ENCODE peak calls at places on chromosome 17, in eight cellular contexts. One of them, this sample, is unnamed.

GRCh38 chr17:4986403-4986802 is 1.1 kb downstream of the CAMTA2 start:
- DNase-seq in GM12878: no peak
- DNase-seq in tibial nerve: no peak
- DNase-seq in K562: no peak
- DNase-seq in stomach: no peak
- DNase-seq in A549: no peak
- DNase-seq in sigmoid colon: peak; percentile 64
- DNase-seq in esophagus muscularis mucosa: no peak
- DNase-seq in this sample: peak; percentile 21

GRCh38 chr17:17919169-17920107 is 52.8 kb downstream of the TOM1L2 start:
- DNase-seq in K562: peak; percentile 63
- DNase-seq in stomach: peak; percentile 71
- DNase-seq in GM12878: peak; percentile 39
- DNase-seq in esophagus muscularis mucosa: peak; percentile 94
- DNase-seq in sigmoid colon: peak; percentile 89
- DNase-seq in tibial nerve: peak; percentile 85
- DNase-seq in A549: peak; percentile 96
- DNase-seq in this sample: peak; percentile 68

GRCh38 chr17:76437467-76438402 is 15.2 kb downstream of the UBE2O start:
- DNase-seq in sigmoid colon: no peak
- DNase-seq in esophagus muscularis mucosa: no peak
- DNase-seq in GM12878: no peak
- DNase-seq in tibial nerve: no peak
- DNase-seq in stomach: no peak
- DNase-seq in K562: no peak
- DNase-seq in A549: no peak
- DNase-seq in this sample: no peak

GRCh38 chr17:4319221-4319620 is 47.3 kb downstream of the UBE2G1 start:
- DNase-seq in A549: no peak
- DNase-seq in stomach: no peak
- DNase-seq in esophagus muscularis mucosa: no peak
- DNase-seq in K562: no peak
- DNase-seq in tibial nerve: no peak
- DNase-seq in sigmoid colon: no peak
- DNase-seq in GM12878: no peak
- DNase-seq in this sample: no peak

GRCh38 chr17:61389670-61390478 is 9.8 kb upstream of the TBX2 start:
- DNase-seq in A549: peak; percentile 72
- DNase-seq in esophagus muscularis mucosa: no peak
- DNase-seq in K562: peak; percentile 72
- DNase-seq in tibial nerve: peak; percentile 50
- DNase-seq in GM12878: no peak
- DNase-seq in stomach: peak; percentile 57
- DNase-seq in sigmoid colon: no peak
- DNase-seq in this sample: peak; percentile 70

GRCh38 chr17:59332890-59333377 is 1.5 kb downstream of the YPEL2 start:
- DNase-seq in stomach: peak; percentile 33
- DNase-seq in A549: no peak
- DNase-seq in esophagus muscularis mucosa: peak; percentile 92
- DNase-seq in sigmoid colon: peak; percentile 75
- DNase-seq in GM12878: no peak
- DNase-seq in K562: no peak
- DNase-seq in tibial nerve: peak; percentile 62
- DNase-seq in this sample: peak; percentile 29

GRCh38 chr17:59331929-59332889 is 754 bp downstream of the YPEL2 start:
- DNase-seq in stomach: peak; percentile 57
- DNase-seq in K562: peak; percentile 51
- DNase-seq in esophagus muscularis mucosa: no peak
- DNase-seq in tibial nerve: peak; percentile 41
- DNase-seq in GM12878: no peak
- DNase-seq in sigmoid colon: peak; percentile 79
- DNase-seq in A549: no peak
- DNase-seq in this sample: peak; percentile 29

GRCh38 chr17:55458977-55459376 is 37.3 kb upstream of the MMD start:
- DNase-seq in A549: no peak
- DNase-seq in tibial nerve: no peak
- DNase-seq in sigmoid colon: no peak
- DNase-seq in stomach: no peak
- DNase-seq in K562: no peak
- DNase-seq in esophagus muscularis mucosa: no peak
- DNase-seq in GM12878: no peak
- DNase-seq in this sample: no peak

GRCh38 chr17:42679001-42679491 is 2.3 kb upstream of the PLEKHH3 start:
- DNase-seq in tibial nerve: peak; percentile 52
- DNase-seq in A549: peak; percentile 57
- DNase-seq in K562: peak; percentile 51
- DNase-seq in sigmoid colon: no peak
- DNase-seq in esophagus muscularis mucosa: no peak
- DNase-seq in GM12878: no peak
- DNase-seq in stomach: peak; percentile 63
- DNase-seq in this sample: peak; percentile 73

GRCh38 chr17:69434164-69434579 is 19.7 kb downstream of the MAP2K6 start:
- DNase-seq in A549: no peak
- DNase-seq in esophagus muscularis mucosa: no peak
- DNase-seq in GM12878: no peak
- DNase-seq in K562: no peak
- DNase-seq in sigmoid colon: no peak
- DNase-seq in tibial nerve: no peak
- DNase-seq in stomach: no peak
- DNase-seq in this sample: no peak

GRCh38 chr17:71472809-71473789 is 647.7 kb upstream of the SOX9 start:
- DNase-seq in esophagus muscularis mucosa: no peak
- DNase-seq in stomach: no peak
- DNase-seq in A549: peak; percentile 55
- DNase-seq in GM12878: no peak
- DNase-seq in sigmoid colon: no peak
- DNase-seq in K562: peak; percentile 8
- DNase-seq in tibial nerve: no peak
- DNase-seq in this sample: no peak

GRCh38 chr17:32876414-32877163 is at the start of gene MYO1D:
- DNase-seq in A549: peak; percentile 35
- DNase-seq in K562: peak; percentile 72
- DNase-seq in tibial nerve: peak; percentile 29
- DNase-seq in GM12878: no peak
- DNase-seq in stomach: peak; percentile 79
- DNase-seq in sigmoid colon: peak; percentile 74
- DNase-seq in esophagus muscularis mucosa: no peak
- DNase-seq in this sample: peak; percentile 79

GRCh38 chr17:55282379-55282702 is 17.6 kb downstream of the HLF start:
- DNase-seq in K562: no peak
- DNase-seq in tibial nerve: no peak
- DNase-seq in GM12878: no peak
- DNase-seq in stomach: no peak
- DNase-seq in esophagus muscularis mucosa: no peak
- DNase-seq in A549: no peak
- DNase-seq in sigmoid colon: no peak
- DNase-seq in this sample: no peak

GRCh38 chr17:18961634-18962493 is 9.9 kb downstream of the SLC5A10 start:
- DNase-seq in tibial nerve: no peak
- DNase-seq in sigmoid colon: no peak
- DNase-seq in esophagus muscularis mucosa: no peak
- DNase-seq in stomach: no peak
- DNase-seq in GM12878: no peak
- DNase-seq in A549: peak; percentile 66
- DNase-seq in K562: no peak
- DNase-seq in this sample: no peak

GRCh38 chr17:4607773-4608187 is 23.5 kb downstream of the SMTNL2 start:
- DNase-seq in sigmoid colon: peak; percentile 84
- DNase-seq in K562: no peak
- DNase-seq in tibial nerve: peak; percentile 73
- DNase-seq in stomach: peak; percentile 68
- DNase-seq in A549: no peak
- DNase-seq in GM12878: no peak
- DNase-seq in esophagus muscularis mucosa: no peak
- DNase-seq in this sample: peak; percentile 93

GRCh38 chr17:17822189-17822978 is 14.4 kb downstream of the SREBF1 start:
- DNase-seq in sigmoid colon: peak; percentile 94
- DNase-seq in tibial nerve: peak; percentile 86
- DNase-seq in esophagus muscularis mucosa: no peak
- DNase-seq in K562: no peak
- DNase-seq in stomach: peak; percentile 68
- DNase-seq in GM12878: no peak
- DNase-seq in A549: no peak
- DNase-seq in this sample: peak; percentile 68

GRCh38 chr17:15303293-15303692 is 38.1 kb downstream of the TEKT3 start:
- DNase-seq in sigmoid colon: no peak
- DNase-seq in stomach: no peak
- DNase-seq in esophagus muscularis mucosa: no peak
- DNase-seq in GM12878: no peak
- DNase-seq in K562: no peak
- DNase-seq in tibial nerve: no peak
- DNase-seq in A549: no peak
- DNase-seq in this sample: no peak

GRCh38 chr17:75641343-75641742 is 8.1 kb downstream of the SMIM5 start:
- DNase-seq in tibial nerve: no peak
- DNase-seq in sigmoid colon: no peak
- DNase-seq in A549: no peak
- DNase-seq in esophagus muscularis mucosa: no peak
- DNase-seq in K562: no peak
- DNase-seq in GM12878: no peak
- DNase-seq in stomach: no peak
- DNase-seq in this sample: no peak

GRCh38 chr17:74478369-74479100 is 12.1 kb downstream of the CD300A start:
- DNase-seq in tibial nerve: peak; percentile 8
- DNase-seq in sigmoid colon: no peak
- DNase-seq in esophagus muscularis mucosa: no peak
- DNase-seq in K562: no peak
- DNase-seq in A549: no peak
- DNase-seq in stomach: no peak
- DNase-seq in GM12878: peak; percentile 69
- DNase-seq in this sample: no peak

GRCh38 chr17:17568772-17569195 is 22.7 kb downstream of the PEMT start:
- DNase-seq in tibial nerve: peak; percentile 67
- DNase-seq in A549: peak; percentile 95
- DNase-seq in sigmoid colon: no peak
- DNase-seq in GM12878: no peak
- DNase-seq in K562: peak; percentile 85
- DNase-seq in stomach: peak; percentile 92
- DNase-seq in esophagus muscularis mucosa: no peak
- DNase-seq in this sample: peak; percentile 50

GRCh38 chr17:28950017-28950751 is 1.1 kb downstream of the PHF12 start:
- DNase-seq in GM12878: no peak
- DNase-seq in sigmoid colon: peak; percentile 87
- DNase-seq in K562: peak; percentile 41
- DNase-seq in tibial nerve: no peak
- DNase-seq in stomach: peak; percentile 39
- DNase-seq in A549: peak; percentile 48
- DNase-seq in esophagus muscularis mucosa: no peak
- DNase-seq in this sample: peak; percentile 74
- TF ChIP-seq EP300 in GM12878: no peak
- TF ChIP-seq EP300 in sigmoid colon: no peak
- TF ChIP-seq EP300 in K562: no peak
- TF ChIP-seq EP300 in tibial nerve: no peak
- TF ChIP-seq EP300 in stomach: no peak
- TF ChIP-seq EP300 in A549: no peak
- TF ChIP-seq EP300 in esophagus muscularis mucosa: no peak
- TF ChIP-seq EP300 in this sample: no peak

GRCh38 chr17:35051183-35051578 is 12.3 kb downstream of the RFFL start:
- DNase-seq in GM12878: no peak
- DNase-seq in stomach: no peak
- DNase-seq in sigmoid colon: no peak
- DNase-seq in tibial nerve: peak; percentile 14
- DNase-seq in A549: no peak
- DNase-seq in K562: no peak
- DNase-seq in esophagus muscularis mucosa: no peak
- DNase-seq in this sample: no peak

GRCh38 chr17:35048685-35049379 is 14.7 kb downstream of the RFFL start:
- DNase-seq in GM12878: no peak
- DNase-seq in K562: no peak
- DNase-seq in tibial nerve: no peak
- DNase-seq in A549: no peak
- DNase-seq in stomach: no peak
- DNase-seq in sigmoid colon: no peak
- DNase-seq in esophagus muscularis mucosa: no peak
- DNase-seq in this sample: no peak

GRCh38 chr17:35052240-35052608 is 11.3 kb downstream of the RFFL start:
- DNase-seq in tibial nerve: no peak
- DNase-seq in K562: no peak
- DNase-seq in esophagus muscularis mucosa: no peak
- DNase-seq in stomach: no peak
- DNase-seq in sigmoid colon: no peak
- DNase-seq in GM12878: no peak
- DNase-seq in A549: no peak
- DNase-seq in this sample: no peak

GRCh38 chr17:35051579-35052239 is 11.8 kb downstream of the RFFL start:
- DNase-seq in GM12878: no peak
- DNase-seq in esophagus muscularis mucosa: no peak
- DNase-seq in stomach: no peak
- DNase-seq in sigmoid colon: no peak
- DNase-seq in A549: no peak
- DNase-seq in tibial nerve: no peak
- DNase-seq in K562: no peak
- DNase-seq in this sample: no peak

GRCh38 chr17:35050170-35050569 is 13.3 kb downstream of the RFFL start:
- DNase-seq in stomach: no peak
- DNase-seq in esophagus muscularis mucosa: no peak
- DNase-seq in K562: no peak
- DNase-seq in sigmoid colon: no peak
- DNase-seq in GM12878: no peak
- DNase-seq in A549: no peak
- DNase-seq in tibial nerve: no peak
- DNase-seq in this sample: no peak
- H3K4me1 ChIP-seq in stomach: peaks cover 66% of the 10 kb centered on the region
- H3K4me1 ChIP-seq in esophagus muscularis mucosa: no peaks in the 10 kb centered on the region
- H3K4me1 ChIP-seq in K562: peaks cover 15% of the 10 kb centered on the region
- H3K4me1 ChIP-seq in sigmoid colon: no peaks in the 10 kb centered on the region
- H3K4me1 ChIP-seq in GM12878: peaks cover 34% of the 10 kb centered on the region
- H3K4me1 ChIP-seq in A549: peaks cover 64% of the 10 kb centered on the region
- H3K4me1 ChIP-seq in tibial nerve: peaks cover 30% of the 10 kb centered on the region
- H3K4me1 ChIP-seq in this sample: no peaks in the 10 kb centered on the region

GRCh38 chr17:81870155-81870977 is 771 bp downstream of the ARHGDIA start:
- DNase-seq in esophagus muscularis mucosa: no peak
- DNase-seq in sigmoid colon: peak; percentile 76
- DNase-seq in tibial nerve: no peak
- DNase-seq in A549: no peak
- DNase-seq in K562: peak; percentile 29
- DNase-seq in stomach: peak; percentile 40
- DNase-seq in GM12878: no peak
- DNase-seq in this sample: peak; percentile 41
- TF ChIP-seq POLR2A in esophagus muscularis mucosa: no peak
- TF ChIP-seq POLR2A in sigmoid colon: no peak
- TF ChIP-seq POLR2A in tibial nerve: no peak
- TF ChIP-seq POLR2A in A549: peak; percentile 34
- TF ChIP-seq POLR2A in K562: peak; percentile 53
- TF ChIP-seq POLR2A in stomach: no peak
- TF ChIP-seq POLR2A in GM12878: peak; percentile 81
- TF ChIP-seq POLR2A in this sample: no peak

DNA sequence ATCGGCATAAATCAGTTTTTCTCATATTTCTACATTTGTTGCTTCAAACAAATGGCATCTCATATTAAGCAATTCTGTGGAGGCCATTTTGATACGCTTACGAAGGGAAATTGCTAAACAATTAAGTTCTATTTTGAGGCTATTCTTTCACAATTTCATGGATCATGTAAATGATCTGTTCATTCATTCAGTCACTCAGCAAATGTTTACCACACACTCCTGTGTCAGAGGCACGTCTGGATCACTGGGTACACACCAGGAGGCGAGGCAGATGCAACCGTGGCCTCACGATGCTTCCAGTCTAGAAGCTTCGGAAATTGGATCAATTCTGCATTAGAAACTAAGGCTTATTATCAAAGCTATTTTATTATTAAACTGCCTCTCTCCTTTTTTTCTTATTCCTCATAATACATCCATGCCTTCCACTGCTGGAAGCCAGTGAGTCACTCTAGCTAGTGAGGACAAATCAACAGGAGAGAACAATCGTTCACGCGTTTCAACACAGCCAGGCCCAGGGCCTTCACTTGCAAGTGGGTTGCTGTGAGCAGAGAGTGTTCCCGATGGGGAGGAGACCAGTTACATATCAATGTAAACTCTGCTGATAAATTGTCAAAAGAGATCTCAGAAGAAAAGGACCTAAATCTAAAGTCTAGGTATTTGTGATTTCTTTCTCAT is 11.3 kb upstream of the SLC39A11 start:
- DNase-seq in A549: no peak
- DNase-seq in tibial nerve: no peak
- DNase-seq in stomach: no peak
- DNase-seq in esophagus muscularis mucosa: no peak
- DNase-seq in GM12878: no peak
- DNase-seq in K562: no peak
- DNase-seq in sigmoid colon: no peak
- DNase-seq in this sample: no peak
- TF ChIP-seq EP300 in A549: no peak
- TF ChIP-seq EP300 in tibial nerve: no peak
- TF ChIP-seq EP300 in stomach: no peak
- TF ChIP-seq EP300 in esophagus muscularis mucosa: no peak
- TF ChIP-seq EP300 in GM12878: no peak
- TF ChIP-seq EP300 in K562: no peak
- TF ChIP-seq EP300 in sigmoid colon: no peak
- TF ChIP-seq EP300 in this sample: no peak

This sample was measured in ovary.